ENCODE peak calls at places on chromosomes 4 and X, in ten cellular contexts. B is coronary artery, P is RWPE2, Z is AG10803, V is A549, I is B cell, X is uterus, E is activated B cell treated with CpG ODN at 0.5 μM for 24 hours, S is astrocyte of the spinal cord, R is H9. A is an unnamed sample.

GRCh38 chr4:53015681-53016080 is 153.6 kb downstream of the RASL11B start:
- DNase-seq in B (no peak), P (no peak), Z (peak), V (peak), I (no peak), X (peak), E (no peak), S (peak), R (peak), A (no peak)

GRCh38 chr4:152165146-152165545 is 370.7 kb downstream of the FBXW7 start:
- DNase-seq in B (no peak), P (no peak), Z (no peak), V (peak), I (no peak), X (no peak), E (no peak), S (no peak), R (peak), A (no peak)

GRCh38 chr4:84719115-84719514 is 136.2 kb downstream of the CDS1 start:
- DNase-seq in B (no peak), P (no peak), Z (peak), V (no peak), I (no peak), X (no peak), E (no peak), S (no peak), R (no peak), A (no peak)

GRCh38 chrX:136192839-136193414 is 45.6 kb downstream of the FHL1 start:
- DNase-seq in B (no peak), P (no peak), Z (peak), V (no peak), I (no peak), X (no peak), E (no peak), S (peak), R (no peak), A (no peak)

GRCh38 chr4:176470671-176471070 is 150.9 kb downstream of the SPCS3 start:
- DNase-seq in B (no peak), P (no peak), Z (no peak), V (no peak), I (no peak), X (no peak), E (no peak), S (no peak), R (no peak), A (no peak)

GRCh38 chr4:26194764-26195163 is 126.0 kb upstream of the RBPJ start:
- DNase-seq in B (no peak), P (no peak), Z (no peak), V (no peak), I (no peak), X (no peak), E (no peak), S (no peak), R (no peak), A (no peak)

GRCh38 chr4:182179105-182179504 is 64.1 kb upstream of the TENM3 start:
- DNase-seq in B (no peak), P (no peak), Z (peak), V (no peak), I (no peak), X (no peak), E (no peak), S (peak), R (no peak), A (no peak)

GRCh38 chr4:183241771-183242170 is 78.3 kb downstream of the CLDN22 start:
- DNase-seq in B (no peak), P (no peak), Z (peak), V (no peak), I (no peak), X (no peak), E (no peak), S (no peak), R (no peak), A (no peak)

GRCh38 chr4:55329012-55329411 is 17.0 kb upstream of the SRD5A3 start:
- DNase-seq in B (no peak), P (no peak), Z (no peak), V (no peak), I (no peak), X (no peak), E (no peak), S (no peak), R (no peak), A (no peak)

GRCh38 chrX:30900227-30900626 is 11.2 kb upstream of the TAB3 start:
- DNase-seq in B (no peak), P (no peak), Z (peak), V (no peak), I (no peak), X (no peak), E (no peak), S (no peak), R (no peak), A (no peak)

GRCh38 chrX:142250502-142250901 is 45.4 kb upstream of the MAGEC2 start:
- DNase-seq in B (no peak), P (no peak), Z (no peak), V (no peak), I (no peak), X (no peak), E (no peak), S (no peak), R (no peak), A (no peak)

GRCh38 chr4:138405934-138406567 is 163.9 kb upstream of the SLC7A11 start:
- DNase-seq in B (no peak), P (no peak), Z (peak), V (no peak), I (no peak), X (no peak), E (no peak), S (no peak), R (no peak), A (no peak)

GRCh38 chr4:2672700-2673099 is 83.4 kb downstream of the TNIP2 start:
- DNase-seq in B (no peak), P (no peak), Z (no peak), V (no peak), I (no peak), X (no peak), E (no peak), S (no peak), R (no peak), A (no peak)

GRCh38 chr4:151784676-151785075 is 23.9 kb upstream of the GATB start:
- DNase-seq in B (no peak), P (no peak), Z (no peak), V (no peak), I (no peak), X (no peak), E (no peak), S (no peak), R (no peak), A (no peak)

GRCh38 chrX:9476810-9477575 is 12.1 kb downstream of the TBL1X start:
- DNase-seq in B (no peak), P (no peak), Z (no peak), V (no peak), I (no peak), X (no peak), E (no peak), S (no peak), R (no peak), A (no peak)

GRCh38 chr4:127604949-127605709 is 27.6 kb upstream of the INTU start:
- DNase-seq in B (no peak), P (no peak), Z (peak), V (peak), I (no peak), X (no peak), E (no peak), S (peak), R (peak), A (no peak)

GRCh38 chr4:10495651-10496050 is 38.4 kb upstream of the ZNF518B start:
- DNase-seq in B (no peak), P (no peak), Z (no peak), V (no peak), I (no peak), X (no peak), E (no peak), S (no peak), R (peak), A (no peak)

GRCh38 chr4:186227744-186228513 is 622 bp downstream of the KLKB1 start:
- DNase-seq in B (no peak), P (no peak), Z (no peak), V (no peak), I (no peak), X (no peak), E (no peak), S (no peak), R (no peak), A (no peak)

GRCh38 chrX:153970398-153971123 is 1.1 kb downstream of the HCFC1 start:
- DNase-seq in B (no peak), P (no peak), Z (peak), V (peak), I (peak), X (peak), E (no peak), S (peak), R (peak), A (no peak)

GRCh38 chr4:168717852-168718251 is 221.0 kb downstream of the PALLD start:
- DNase-seq in B (no peak), P (no peak), Z (peak), V (no peak), I (no peak), X (no peak), E (no peak), S (peak), R (no peak), A (no peak)

GRCh38 chr4:118865091-118865708 is 23.5 kb upstream of the SYNPO2 start:
- DNase-seq in B (no peak), P (no peak), Z (peak), V (peak), I (no peak), X (peak), E (no peak), S (peak), R (peak), A (peak)

GRCh38 chrX:133838761-133839676 is 146.4 kb downstream of the GPC3 start:
- DNase-seq in B (no peak), P (no peak), Z (peak), V (peak), I (peak), X (no peak), E (no peak), S (peak), R (peak), A (peak)

GRCh38 chr4:13640149-13640671 is 12.7 kb upstream of the BOD1L1 start:
- DNase-seq in B (no peak), P (peak), Z (peak), V (peak), I (no peak), X (peak), E (no peak), S (peak), R (peak), A (no peak)

GRCh38 chrX:3712080-3712869 is 1.2 kb downstream of the PRKX start:
- DNase-seq in B (no peak), P (no peak), Z (peak), V (no peak), I (no peak), X (no peak), E (no peak), S (peak), R (no peak), A (peak)

GRCh38 chr4:139761461-139761860 is 95.8 kb downstream of the MGST2 start:
- DNase-seq in B (peak), P (no peak), Z (peak), V (peak), I (no peak), X (no peak), E (no peak), S (no peak), R (no peak), A (no peak)

GRCh38 chr4:98516441-98517323 is 141.7 kb downstream of the TSPAN5 start:
- DNase-seq in B (no peak), P (no peak), Z (peak), V (no peak), I (no peak), X (no peak), E (no peak), S (no peak), R (no peak), A (no peak)

GRCh38 chr4:122152699-122153328 is 683 bp downstream of the BLTP1 start:
- DNase-seq in B (peak), P (no peak), Z (peak), V (peak), I (no peak), X (peak), E (no peak), S (peak), R (peak), A (peak)

GRCh38 chr4:177562163-177562562 is 119.9 kb upstream of the AGA start:
- DNase-seq in B (no peak), P (no peak), Z (no peak), V (no peak), I (no peak), X (no peak), E (no peak), S (no peak), R (no peak), A (no peak)

GRCh38 chr4:59400334-59400733 is 1799.8 kb upstream of the ADGRL3 start:
- DNase-seq in B (no peak), P (no peak), Z (no peak), V (no peak), I (no peak), X (no peak), E (no peak), S (no peak), R (no peak), A (no peak)

GRCh38 chr4:20916106-20916505 is 215.8 kb downstream of the PACRGL start:
- DNase-seq in B (no peak), P (no peak), Z (no peak), V (no peak), I (no peak), X (no peak), E (no peak), S (peak), R (no peak), A (no peak)

GRCh38 chr4:129146639-129147038 is 50.7 kb downstream of the C4orf33 start:
- DNase-seq in B (no peak), P (no peak), Z (no peak), V (no peak), I (no peak), X (no peak), E (no peak), S (no peak), R (no peak), A (no peak)

GRCh38 chr4:71689822-71690221 is 94.1 kb downstream of the GC start:
- DNase-seq in B (no peak), P (no peak), Z (peak), V (no peak), I (no peak), X (no peak), E (no peak), S (no peak), R (no peak), A (no peak)

GRCh38 chrX:38803286-38803608 is 2.0 kb downstream of the MID1IP1 start:
- DNase-seq in B (no peak), P (no peak), Z (no peak), V (no peak), I (no peak), X (no peak), E (no peak), S (no peak), R (no peak), A (no peak)

GRCh38 chrX:38798956-38799355 is 2.3 kb upstream of the MID1IP1 start:
- DNase-seq in B (no peak), P (no peak), Z (peak), V (no peak), I (no peak), X (no peak), E (no peak), S (peak), R (no peak), A (no peak)

GRCh38 chrX:38796926-38797325 is 4.3 kb upstream of the MID1IP1 start:
- DNase-seq in B (no peak), P (no peak), Z (no peak), V (no peak), I (no peak), X (no peak), E (no peak), S (peak), R (no peak), A (no peak)

GRCh38 chrX:38800981-38801845 is at the start of gene MID1IP1:
- DNase-seq in B (peak), P (peak), Z (peak), V (peak), I (peak), X (peak), E (peak), S (peak), R (peak), A (peak)

GRCh38 chrX:38799995-38800394 is 1.3 kb upstream of the MID1IP1 start:
- DNase-seq in B (no peak), P (no peak), Z (no peak), V (peak), I (no peak), X (no peak), E (no peak), S (no peak), R (no peak), A (no peak)
- TF ChIP-seq CTCF in B (no peak), P (no peak), Z (no peak), V (peak), I (no peak), X (no peak), E (no peak), S (no peak), R (no peak), A (no peak)

DNA sequence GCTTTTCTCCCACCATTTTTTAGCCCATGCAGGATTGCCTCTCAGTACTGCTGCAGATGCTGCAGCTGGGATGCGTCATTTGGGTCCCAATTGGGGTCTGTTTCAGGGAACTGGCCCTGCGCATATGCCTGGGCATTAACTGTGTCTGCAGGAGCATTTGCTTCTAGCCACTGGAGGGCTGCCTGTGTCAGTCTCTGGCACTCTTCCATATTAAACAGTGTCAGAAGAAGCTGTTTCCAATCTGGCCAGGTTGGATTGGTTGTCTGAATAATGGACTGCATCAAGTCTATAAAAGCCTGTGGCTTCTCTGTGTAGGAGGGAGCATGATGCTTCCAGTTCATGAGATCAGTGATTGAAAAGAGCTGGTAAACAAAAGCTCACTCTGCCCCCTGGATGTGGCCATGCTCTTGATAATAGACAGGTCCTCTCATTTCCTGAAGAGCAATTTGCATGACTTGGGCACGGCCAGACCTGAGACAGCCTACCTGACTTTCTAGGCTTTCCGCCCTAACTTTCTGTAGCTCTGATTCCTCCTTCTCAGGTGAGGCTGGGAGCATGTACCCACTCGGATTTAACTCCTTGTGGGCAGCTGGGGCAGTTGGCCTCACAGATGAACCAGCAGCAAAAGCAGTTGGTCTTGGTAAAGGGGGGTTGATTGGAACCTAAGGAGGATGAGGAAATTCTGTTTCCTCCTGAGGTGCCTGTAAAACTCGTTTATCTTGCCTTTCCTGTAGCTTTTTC is 29.2 kb downstream of the SULT1E1 start:
- DNase-seq in B (no peak), P (no peak), Z (peak), V (peak), I (no peak), X (no peak), E (no peak), S (peak), R (peak), A (no peak)
- TF ChIP-seq CTCF in B (no peak), P (peak), Z (no peak), V (no peak), I (no peak), X (no peak), E (no peak), S (peak), R (peak), A (no peak)

DNA sequence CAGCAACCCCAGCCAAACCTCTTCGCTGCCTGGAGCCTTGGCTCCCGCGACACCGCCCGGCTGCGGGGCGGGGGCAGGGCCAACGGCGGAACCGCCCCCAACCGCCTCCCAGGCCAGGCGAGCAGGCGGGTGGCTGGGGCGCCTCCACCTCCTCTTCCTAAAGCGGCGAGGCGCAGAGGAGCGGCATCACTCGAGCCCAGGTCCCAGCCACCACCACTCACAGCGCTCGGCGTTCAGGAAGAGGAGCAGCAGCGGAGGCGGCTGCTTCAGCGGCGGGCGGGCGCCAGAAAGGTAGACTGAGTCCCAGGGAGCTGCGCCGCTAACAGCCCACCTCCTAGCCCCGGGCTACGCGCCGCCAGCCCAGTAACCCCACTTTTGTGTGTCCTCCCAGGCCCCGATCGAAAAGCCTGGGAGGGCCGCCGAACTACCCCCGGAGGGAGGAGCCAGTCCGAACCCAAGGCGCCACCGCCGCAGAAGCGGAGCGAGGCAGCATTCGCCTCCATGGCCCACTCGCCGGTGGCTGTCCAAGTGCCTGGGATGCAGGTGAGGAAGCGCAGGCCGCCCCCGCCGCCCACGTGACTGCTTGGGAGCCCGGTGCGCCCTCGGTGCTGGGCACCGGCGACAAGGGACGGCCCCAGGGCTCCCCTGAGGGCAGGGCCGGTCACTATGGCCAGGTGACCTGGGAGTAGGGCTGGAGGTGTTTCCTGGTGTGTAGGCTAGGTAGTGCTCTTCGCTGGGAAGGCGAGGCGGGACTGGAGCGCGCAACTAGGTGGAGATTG is at the start of gene STK26:
- DNase-seq in B (peak), P (peak), Z (peak), V (peak), I (peak), X (peak), E (peak), S (peak), R (peak), A (peak)
- TF ChIP-seq CTCF in B (no peak), P (no peak), Z (no peak), V (no peak), I (no peak), X (no peak), E (no peak), S (no peak), R (no peak), A (no peak)

GRCh38 chr4:136864580-136865185 is 667.6 kb downstream of the PCDH18 start:
- DNase-seq in B (no peak), P (no peak), Z (peak), V (peak), I (no peak), X (peak), E (no peak), S (peak), R (no peak), A (no peak)
- TF ChIP-seq CTCF in B (peak), P (peak), Z (peak), V (peak), I (peak), X (peak), E (no peak), S (peak), R (peak), A (peak)

GRCh38 chr4:187798385-187798784 is 197.2 kb upstream of the ZFP42 start:
- DNase-seq in B (no peak), P (no peak), Z (no peak), V (no peak), I (no peak), X (no peak), E (no peak), S (no peak), R (peak), A (no peak)
- TF ChIP-seq CTCF in B (no peak), P (no peak), Z (no peak), V (no peak), I (no peak), X (no peak), E (no peak), S (no peak), R (peak), A (no peak)

GRCh38 chr4:17636696-17637351 is 22.4 kb downstream of the MED28 start:
- DNase-seq in B (no peak), P (no peak), Z (peak), V (peak), I (peak), X (peak), E (peak), S (peak), R (peak), A (peak)
- TF ChIP-seq CTCF in B (peak), P (peak), Z (peak), V (peak), I (peak), X (peak), E (peak), S (peak), R (peak), A (peak)

GRCh38 chr4:95637047-95637600 is 88.4 kb upstream of the UNC5C start:
- DNase-seq in B (no peak), P (no peak), Z (no peak), V (peak), I (no peak), X (no peak), E (no peak), S (peak), R (peak), A (no peak)
- TF ChIP-seq CTCF in B (no peak), P (peak), Z (no peak), V (peak), I (no peak), X (no peak), E (no peak), S (peak), R (peak), A (peak)

GRCh38 chr4:134777626-134778025 is 576.0 kb upstream of the PABPC4L start:
- DNase-seq in B (no peak), P (no peak), Z (no peak), V (peak), I (no peak), X (no peak), E (no peak), S (peak), R (no peak), A (no peak)
- TF ChIP-seq CTCF in B (no peak), P (peak), Z (no peak), V (peak), I (no peak), X (no peak), E (no peak), S (peak), R (peak), A (peak)

A was measured in progenitor cell of endocrine pancreas.